ENCODE peak calls at places on chromosomes 11 and 22, in six cellular contexts. F is endothelial cell of umbilical vein, Q is mammary epithelial cell, M is DND-41, H is neural progenitor cell, J is fibroblast of lung. G is an unnamed sample.
A peak's percentile ranks its signal among the peaks of the same experiment; 100 is the strongest.

GRCh38 chr22:35305525-35306070 is 5.9 kb downstream of the TOM1 start:
- DNase-seq in H (no peak), Q (no peak), M (no peak), J (no peak), F (no peak), G (no peak)

GRCh38 chr11:12287374-12288211 is 89.8 kb upstream of the PARVA start:
- DNase-seq in J (peak; percentile 99), Q (peak; percentile 91), H (peak; percentile 82), F (peak; percentile 95), M (no peak), G (peak; percentile 94)

GRCh38 chr11:46015941-46016340 is 93.5 kb downstream of the LARGE2 start:
- DNase-seq in F (no peak), M (no peak), Q (no peak), H (no peak), J (no peak), G (no peak)

GRCh38 chr11:84906995-84907394 is 720.1 kb downstream of the DLG2 start:
- DNase-seq in H (no peak), J (peak; percentile 83), Q (peak; percentile 23), F (no peak), M (no peak), G (peak; percentile 82)

GRCh38 chr22:32991353-32992115 is 66.6 kb downstream of the SYN3 start:
- DNase-seq in F (no peak), M (no peak), H (no peak), Q (peak; percentile 89), J (peak; percentile 12), G (peak; percentile 91)

GRCh38 chr11:13761250-13761649 is 92.8 kb downstream of the FAR1 start:
- DNase-seq in J (peak; percentile 52), Q (no peak), H (no peak), M (no peak), F (no peak), G (no peak)

GRCh38 chr22:22219140-22219996 is 25.2 kb upstream of the VPREB1 start:
- DNase-seq in F (no peak), M (no peak), H (no peak), Q (no peak), J (no peak), G (no peak)

GRCh38 chr22:23144926-23145906 is at the start of gene RAB36:
- DNase-seq in Q (peak; percentile 99), H (peak; percentile 100), J (peak; percentile 99), M (peak; percentile 18), F (peak; percentile 95), G (peak; percentile 99)

GRCh38 chr11:76660533-76661305 is 9.8 kb downstream of the LRRC32 start:
- DNase-seq in F (no peak), Q (no peak), H (no peak), J (no peak), M (no peak), G (no peak)

GRCh38 chr11:69461272-69461962 is 20.0 kb upstream of the LINC01488 start:
- DNase-seq in Q (no peak), F (no peak), J (no peak), M (no peak), H (no peak), G (no peak)

GRCh38 chr11:2816941-2817421 is 68.6 kb downstream of the CDKN1C start:
- DNase-seq in J (peak; percentile 86), H (no peak), F (no peak), Q (peak; percentile 11), M (no peak), G (peak; percentile 87)

GRCh38 chr22:17260950-17261349 is 41.7 kb upstream of the ADA2 start:
- DNase-seq in F (no peak), M (no peak), Q (no peak), J (no peak), H (peak; percentile 45), G (no peak)

GRCh38 chr11:69298778-69299461 is 5.0 kb downstream of the MYEOV start:
- DNase-seq in F (no peak), M (no peak), Q (no peak), J (peak; percentile 23), H (no peak), G (no peak)

GRCh38 chr22:19718255-19719054 is 4.2 kb downstream of the SEPTIN5 start:
- DNase-seq in M (no peak), H (no peak), Q (no peak), J (no peak), F (no peak), G (no peak)

GRCh38 chr11:111735262-111736116 is 30.7 kb downstream of the PPP2R1B start:
- DNase-seq in H (no peak), J (peak; percentile 98), F (peak; percentile 98), Q (peak; percentile 95), M (no peak), G (peak; percentile 99)
- H3K9ac ChIP-seq in H (no peak overlapping the region), J (peak overlapping the region; percentile 94), F (peak overlapping the region; percentile 72), Q (peak overlapping the region; percentile 59), M (no peak overlapping the region), G (peak overlapping the region; percentile 95)

DNA sequence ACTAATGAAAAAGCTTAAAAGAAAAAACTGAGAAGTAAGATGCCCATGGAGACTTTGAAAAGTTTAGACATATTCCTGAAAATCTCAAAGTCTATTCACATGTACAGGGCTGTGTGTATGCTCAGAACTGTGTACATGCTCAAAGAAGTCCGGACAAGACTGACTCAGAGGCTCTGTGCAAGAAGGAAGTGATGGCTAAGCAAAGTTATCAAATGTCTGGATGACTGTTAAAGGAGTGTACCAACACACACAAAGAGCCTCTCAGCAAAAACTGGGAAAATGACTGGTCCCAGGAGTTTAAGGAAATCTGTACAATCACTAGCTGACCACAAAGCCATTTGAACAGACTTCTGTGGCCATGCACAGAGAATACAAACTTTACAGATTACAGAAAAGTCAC is 33.1 kb upstream of the ARHGAP32 start:
- DNase-seq in M (no peak), Q (peak; percentile 91), F (peak; percentile 27), H (no peak), J (peak; percentile 85), G (no peak)
- H3K9ac ChIP-seq in M (no peak overlapping the region), Q (no peak overlapping the region), F (no peak overlapping the region), H (no peak overlapping the region), J (no peak overlapping the region), G (no peak overlapping the region)

GRCh38 chr11:16613401-16614381 is 124.8 kb upstream of the C11orf58 start:
- DNase-seq in J (peak; percentile 76), M (peak; percentile 49), F (peak; percentile 71), H (peak; percentile 96), Q (peak; percentile 72), G (peak; percentile 97)
- H3K9ac ChIP-seq in J (peak overlapping the region; percentile 58), M (no peak overlapping the region), F (no peak overlapping the region), H (no peak overlapping the region), Q (no peak overlapping the region), G (peak overlapping the region; percentile 24)

DNA sequence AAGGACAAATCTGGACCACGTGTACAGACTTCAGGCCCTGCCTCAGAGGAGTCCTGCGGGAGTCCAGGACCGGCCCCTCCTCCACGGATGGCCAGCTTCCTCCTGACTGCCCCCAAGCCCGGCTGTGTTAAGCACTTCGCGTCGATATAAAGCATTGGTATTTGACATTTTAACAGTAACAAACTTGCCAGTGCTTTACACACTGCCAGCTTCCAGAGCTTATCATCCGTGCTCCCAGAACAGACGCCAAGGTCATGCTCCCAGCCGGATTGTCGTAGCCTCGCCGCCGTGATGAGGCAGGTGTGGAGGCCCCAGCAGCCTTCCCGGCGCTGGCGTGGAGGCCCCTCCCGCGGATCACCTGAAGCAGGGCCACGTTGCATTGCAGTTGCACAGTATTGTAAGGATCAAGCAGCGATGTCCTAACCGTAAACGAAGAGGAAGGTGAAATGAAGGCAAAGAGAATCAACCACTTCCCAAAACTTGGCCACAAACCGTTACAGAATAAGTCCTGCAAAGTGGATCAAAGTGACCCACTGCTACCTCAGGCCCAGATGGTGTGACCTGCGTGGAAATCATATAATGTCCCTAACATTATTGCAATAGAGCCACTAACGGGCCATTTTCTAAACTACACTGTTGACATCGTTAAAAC is 51.7 kb downstream of the CERK start:
- DNase-seq in J (no peak), H (no peak), M (no peak), Q (no peak), F (peak; percentile 46), G (no peak)
- H3K9ac ChIP-seq in J (no peak overlapping the region), H (no peak overlapping the region), M (no peak overlapping the region), Q (no peak overlapping the region), F (no peak overlapping the region), G (no peak overlapping the region)

G was measured in adipocyte.